ENCODE peak calls at places on chromosomes 11 and 22, in six cellular contexts. C is Calu3; P is C1 segment of cervical spinal cord; L is GM12892; B is stimulated activated CD8-positive, alpha-beta memory T cell treated with anti-CD3 and anti-CD28 coated beads, Interleukin-4, amount 100 ng/mL, for 1 hour; I is RCC 7860. T is an unnamed sample.

GRCh38 chr11:114315749-114316368 is 19.7 kb downstream of the NNMT start:
- DNase-seq in P (no peak), B (no peak), I (no peak), C (no peak), L (no peak), T (no peak)

GRCh38 chr11:36509265-36509664 is 807 bp downstream of the TRAF6 start:
- DNase-seq in B (no peak), I (no peak), L (no peak), P (no peak), C (no peak), T (peak)

GRCh38 chr11:121889168-121889567 is 226.8 kb downstream of the BLID start:
- DNase-seq in P (no peak), C (no peak), B (no peak), L (no peak), I (no peak), T (no peak)

GRCh38 chr22:19840955-19841640 is 13.6 kb downstream of the GNB1L start:
- DNase-seq in B (no peak), I (no peak), L (no peak), C (no peak), P (no peak), T (no peak)

GRCh38 chr22:48720662-48721393 is 1106.8 kb downstream of the BRD1 start:
- DNase-seq in I (no peak), L (no peak), C (no peak), B (no peak), P (no peak), T (no peak)

GRCh38 chr11:117868815-117869642 is 7.4 kb downstream of the FXYD6 start:
- DNase-seq in B (no peak), C (no peak), L (no peak), I (no peak), P (no peak), T (no peak)

GRCh38 chr11:798093-798713 is at the start of gene SLC25A22:
- DNase-seq in L (peak), C (peak), I (peak), B (peak), P (no peak), T (peak)

GRCh38 chr11:46686886-46687810 is 13.3 kb downstream of the ARHGAP1 start:
- DNase-seq in I (no peak), B (no peak), C (no peak), P (no peak), L (no peak), T (no peak)

GRCh38 chr11:113137735-113138529 is 176.5 kb upstream of the TTC12 start:
- DNase-seq in L (no peak), B (no peak), C (no peak), I (no peak), P (no peak), T (peak)

GRCh38 chr11:68659158-68659921 is 25.0 kb upstream of the GAL start:
- DNase-seq in I (peak), L (no peak), B (no peak), C (no peak), P (no peak), T (peak)

GRCh38 chr22:36900225-36900624 is 13.2 kb upstream of the CSF2RB start:
- DNase-seq in B (no peak), L (no peak), C (no peak), P (no peak), I (no peak), T (no peak)

GRCh38 chr11:2564588-2565440 is 120.0 kb downstream of the KCNQ1 start:
- DNase-seq in B (no peak), I (no peak), L (no peak), C (no peak), P (no peak), T (no peak)

GRCh38 chr11:119091966-119092879 is 7.5 kb downstream of the HMBS start:
- DNase-seq in P (no peak), L (no peak), C (no peak), B (no peak), I (no peak), T (peak)

GRCh38 chr11:120751550-120751949 is 240.0 kb downstream of the GRIK4 start:
- DNase-seq in B (no peak), L (no peak), P (no peak), I (no peak), C (no peak), T (no peak)

GRCh38 chr11:46108752-46109151 is 12.5 kb downstream of the PHF21A start:
- DNase-seq in I (no peak), B (no peak), C (no peak), P (no peak), L (no peak), T (no peak)

GRCh38 chr11:12441081-12441801 is 63.9 kb downstream of the PARVA start:
- DNase-seq in I (no peak), P (no peak), L (no peak), C (no peak), B (no peak), T (no peak)

GRCh38 chr11:27416568-27417176 is 53.7 kb upstream of the CCDC34 start:
- DNase-seq in B (no peak), I (no peak), L (no peak), P (no peak), C (no peak), T (no peak)

GRCh38 chr11:46857666-46858065 is 11.6 kb upstream of the CKAP5 start:
- DNase-seq in B (no peak), C (no peak), L (no peak), I (no peak), P (no peak), T (no peak)

GRCh38 chr11:86150826-86151187 is 81.9 kb upstream of the PICALM start:
- DNase-seq in C (no peak), B (no peak), I (no peak), L (no peak), P (no peak), T (peak)

GRCh38 chr11:2990617-2991476 is 1.3 kb downstream of the NAP1L4 start:
- DNase-seq in P (no peak), L (no peak), I (no peak), B (no peak), C (peak), T (no peak)

GRCh38 chr22:36540867-36541642 is 12.1 kb upstream of the EIF3D start:
- DNase-seq in C (no peak), I (peak), L (no peak), P (no peak), B (no peak), T (peak)

GRCh38 chr11:6259638-6260019 is at the start of gene CCKBR:
- DNase-seq in P (no peak), I (no peak), L (no peak), C (peak), B (no peak), T (no peak)

GRCh38 chr22:24805790-24806662 is at the start of gene SGSM1:
- DNase-seq in I (peak), B (peak), P (no peak), L (peak), C (peak), T (peak)

GRCh38 chr22:45510376-45511232 is 7.9 kb downstream of the FBLN1 start:
- DNase-seq in L (no peak), B (no peak), I (no peak), P (no peak), C (no peak), T (no peak)

GRCh38 chr11:76772100-76772782 is 10.9 kb upstream of the TSKU start:
- DNase-seq in I (no peak), P (no peak), B (no peak), C (no peak), L (no peak), T (no peak)

GRCh38 chr11:33893711-33894401 is 2.0 kb upstream of the LMO2 start:
- DNase-seq in B (no peak), P (no peak), L (no peak), C (no peak), I (no peak), T (no peak)

GRCh38 chr22:49417326-49417725 is 410.3 kb downstream of the BRD1 start:
- DNase-seq in I (no peak), C (no peak), L (no peak), P (no peak), B (no peak), T (no peak)

GRCh38 chr11:121965330-121965729 is 150.7 kb downstream of the BLID start:
- DNase-seq in B (no peak), L (no peak), I (no peak), P (no peak), C (no peak), T (no peak)

GRCh38 chr11:121561716-121562115 is 108.9 kb upstream of the SORL1-AS1 start:
- DNase-seq in B (no peak), L (no peak), P (no peak), I (no peak), C (no peak), T (no peak)

GRCh38 chr11:74672332-74672955 is 58.8 kb downstream of the CHRDL2 start:
- DNase-seq in C (no peak), P (no peak), B (no peak), L (no peak), I (no peak), T (no peak)

GRCh38 chr22:19767427-19768380 is 7.1 kb downstream of the TBX1 start:
- DNase-seq in P (no peak), I (no peak), L (no peak), C (no peak), B (no peak), T (no peak)

GRCh38 chr11:15196704-15197103 is 82.0 kb downstream of the INSC start:
- DNase-seq in B (no peak), L (no peak), C (no peak), I (no peak), P (no peak), T (no peak)

GRCh38 chr11:19929147-19929546 is 216.5 kb downstream of the NAV2 start:
- DNase-seq in P (no peak), B (no peak), C (no peak), I (peak), L (no peak), T (no peak)

GRCh38 chr22:23888615-23889401 is 5.4 kb upstream of the MIF start:
- DNase-seq in C (no peak), L (no peak), B (no peak), P (no peak), I (peak), T (peak)

GRCh38 chr11:11243790-11244469 is 109.1 kb downstream of the CSNK2A3 start:
- DNase-seq in I (no peak), L (no peak), B (no peak), P (no peak), C (peak), T (peak)

GRCh38 chr11:1825039-1825740 is 9.6 kb upstream of the SYT8 start:
- DNase-seq in C (peak), P (no peak), L (peak), B (no peak), I (no peak), T (no peak)

GRCh38 chr11:8333431-8334401 is 70.0 kb upstream of the LMO1 start:
- DNase-seq in I (peak), L (no peak), C (peak), B (no peak), P (no peak), T (no peak)

GRCh38 chr22:37802310-37803194 is 5.2 kb upstream of the GCAT start:
- DNase-seq in C (peak), P (no peak), L (no peak), B (no peak), I (no peak), T (peak)